ENCODE peak calls at places on chromosome 16, in seven cellular contexts. One of them, this sample, is unnamed.

GRCh38 chr16:81449899-81450608 is 5.4 kb downstream of the CMIP start:
- DNase-seq in adipocyte: no peak
- DNase-seq in colonic mucosa: no peak
- DNase-seq in NT2/D1: no peak
- DNase-seq in tibial nerve: no peak
- DNase-seq in fibroblast of lung: no peak
- DNase-seq in K562: no peak
- DNase-seq in this sample: no peak

GRCh38 chr16:13543850-13544249 is 376.1 kb upstream of the ERCC4 start:
- DNase-seq in adipocyte: no peak
- DNase-seq in colonic mucosa: no peak
- DNase-seq in NT2/D1: no peak
- DNase-seq in tibial nerve: no peak
- DNase-seq in fibroblast of lung: no peak
- DNase-seq in K562: no peak
- DNase-seq in this sample: no peak

GRCh38 chr16:11198817-11199216 is 57.2 kb downstream of the SOCS1 start:
- DNase-seq in adipocyte: no peak
- DNase-seq in colonic mucosa: peak; percentile 89
- DNase-seq in NT2/D1: no peak
- DNase-seq in tibial nerve: no peak
- DNase-seq in fibroblast of lung: no peak
- DNase-seq in K562: peak; percentile 87
- DNase-seq in this sample: no peak

GRCh38 chr16:4115941-4116327 is 308 bp downstream of the ADCY9 start:
- DNase-seq in adipocyte: no peak
- DNase-seq in colonic mucosa: no peak
- DNase-seq in NT2/D1: no peak
- DNase-seq in tibial nerve: no peak
- DNase-seq in fibroblast of lung: no peak
- DNase-seq in K562: no peak
- DNase-seq in this sample: no peak

GRCh38 chr16:81265658-81266451 is 27.4 kb downstream of the BCO1 start:
- DNase-seq in adipocyte: peak; percentile 77
- DNase-seq in colonic mucosa: peak; percentile 87
- DNase-seq in NT2/D1: no peak
- DNase-seq in tibial nerve: peak; percentile 66
- DNase-seq in fibroblast of lung: peak; percentile 80
- DNase-seq in K562: no peak
- DNase-seq in this sample: peak; percentile 54

GRCh38 chr16:74939688-74940087 is 45.2 kb downstream of the WDR59 start:
- DNase-seq in adipocyte: no peak
- DNase-seq in colonic mucosa: no peak
- DNase-seq in NT2/D1: no peak
- DNase-seq in tibial nerve: no peak
- DNase-seq in fibroblast of lung: no peak
- DNase-seq in K562: no peak
- DNase-seq in this sample: no peak

GRCh38 chr16:57537596-57538234 is 1.3 kb upstream of the CCDC102A start:
- DNase-seq in adipocyte: no peak
- DNase-seq in colonic mucosa: peak; percentile 17
- DNase-seq in NT2/D1: no peak
- DNase-seq in tibial nerve: no peak
- DNase-seq in fibroblast of lung: no peak
- DNase-seq in K562: peak; percentile 4
- DNase-seq in this sample: no peak

GRCh38 chr16:85056211-85056748 is 28.7 kb downstream of the KIAA0513 start:
- DNase-seq in adipocyte: peak; percentile 9
- DNase-seq in colonic mucosa: no peak
- DNase-seq in NT2/D1: no peak
- DNase-seq in tibial nerve: no peak
- DNase-seq in fibroblast of lung: peak; percentile 57
- DNase-seq in K562: peak; percentile 61
- DNase-seq in this sample: peak; percentile 36

GRCh38 chr16:81527477-81528178 is 83.0 kb downstream of the CMIP start:
- DNase-seq in adipocyte: no peak
- DNase-seq in colonic mucosa: no peak
- DNase-seq in NT2/D1: no peak
- DNase-seq in tibial nerve: no peak
- DNase-seq in fibroblast of lung: no peak
- DNase-seq in K562: no peak
- DNase-seq in this sample: no peak

GRCh38 chr16:84928679-84929420 is 82.5 kb downstream of the ZDHHC7 start:
- DNase-seq in adipocyte: peak; percentile 20
- DNase-seq in colonic mucosa: peak; percentile 75
- DNase-seq in NT2/D1: no peak
- DNase-seq in tibial nerve: peak; percentile 68
- DNase-seq in fibroblast of lung: peak; percentile 81
- DNase-seq in K562: peak; percentile 70
- DNase-seq in this sample: no peak

GRCh38 chr16:23676924-23677480 is 1.7 kb upstream of the PLK1 start:
- DNase-seq in adipocyte: no peak
- DNase-seq in colonic mucosa: peak; percentile 61
- DNase-seq in NT2/D1: no peak
- DNase-seq in tibial nerve: no peak
- DNase-seq in fibroblast of lung: no peak
- DNase-seq in K562: no peak
- DNase-seq in this sample: no peak

GRCh38 chr16:67389911-67390815 is 3.1 kb downstream of the TPPP3 start:
- DNase-seq in adipocyte: no peak
- DNase-seq in colonic mucosa: no peak
- DNase-seq in NT2/D1: no peak
- DNase-seq in tibial nerve: peak; percentile 49
- DNase-seq in fibroblast of lung: no peak
- DNase-seq in K562: no peak
- DNase-seq in this sample: no peak

GRCh38 chr16:81612351-81613170 is 166.5 kb upstream of the PLCG2 start:
- DNase-seq in adipocyte: no peak
- DNase-seq in colonic mucosa: no peak
- DNase-seq in NT2/D1: no peak
- DNase-seq in tibial nerve: no peak
- DNase-seq in fibroblast of lung: no peak
- DNase-seq in K562: no peak
- DNase-seq in this sample: no peak

GRCh38 chr16:24152826-24153225 is 103.3 kb upstream of the CACNG3 start:
- DNase-seq in adipocyte: no peak
- DNase-seq in colonic mucosa: no peak
- DNase-seq in NT2/D1: no peak
- DNase-seq in tibial nerve: no peak
- DNase-seq in fibroblast of lung: no peak
- DNase-seq in K562: no peak
- DNase-seq in this sample: no peak

GRCh38 chr16:29012913-29013641 is 28.2 kb downstream of the LAT start:
- DNase-seq in adipocyte: no peak
- DNase-seq in colonic mucosa: no peak
- DNase-seq in NT2/D1: no peak
- DNase-seq in tibial nerve: no peak
- DNase-seq in fibroblast of lung: peak; percentile 59
- DNase-seq in K562: no peak
- DNase-seq in this sample: no peak

GRCh38 chr16:84058211-84058610 is 15.6 kb upstream of the SLC38A8 start:
- DNase-seq in adipocyte: no peak
- DNase-seq in colonic mucosa: no peak
- DNase-seq in NT2/D1: no peak
- DNase-seq in tibial nerve: no peak
- DNase-seq in fibroblast of lung: no peak
- DNase-seq in K562: no peak
- DNase-seq in this sample: no peak

GRCh38 chr16:72224260-72224768 is 52.4 kb upstream of the PMFBP1 start:
- DNase-seq in adipocyte: no peak
- DNase-seq in colonic mucosa: peak; percentile 61
- DNase-seq in NT2/D1: no peak
- DNase-seq in tibial nerve: no peak
- DNase-seq in fibroblast of lung: no peak
- DNase-seq in K562: no peak
- DNase-seq in this sample: no peak

GRCh38 chr16:77250395-77250794 is 51.2 kb downstream of the SYCE1L start:
- DNase-seq in adipocyte: no peak
- DNase-seq in colonic mucosa: no peak
- DNase-seq in NT2/D1: no peak
- DNase-seq in tibial nerve: no peak
- DNase-seq in fibroblast of lung: peak; percentile 49
- DNase-seq in K562: no peak
- DNase-seq in this sample: no peak

GRCh38 chr16:10504404-10504885 is 76.0 kb downstream of the EMP2 start:
- DNase-seq in adipocyte: no peak
- DNase-seq in colonic mucosa: no peak
- DNase-seq in NT2/D1: peak; percentile 72
- DNase-seq in tibial nerve: no peak
- DNase-seq in fibroblast of lung: no peak
- DNase-seq in K562: no peak
- DNase-seq in this sample: no peak

GRCh38 chr16:85256190-85256739 is 144.0 kb upstream of the CIBAR2 start:
- DNase-seq in adipocyte: no peak
- DNase-seq in colonic mucosa: no peak
- DNase-seq in NT2/D1: no peak
- DNase-seq in tibial nerve: no peak
- DNase-seq in fibroblast of lung: no peak
- DNase-seq in K562: no peak
- DNase-seq in this sample: no peak

GRCh38 chr16:35195864-35196216 is 1736.4 kb downstream of the TP53TG3F start:
- DNase-seq in adipocyte: no peak
- DNase-seq in colonic mucosa: no peak
- DNase-seq in NT2/D1: no peak
- DNase-seq in tibial nerve: no peak
- DNase-seq in fibroblast of lung: no peak
- DNase-seq in K562: no peak
- DNase-seq in this sample: no peak

GRCh38 chr16:14458576-14458975 is 171.5 kb downstream of the PARN start:
- DNase-seq in adipocyte: no peak
- DNase-seq in colonic mucosa: no peak
- DNase-seq in NT2/D1: no peak
- DNase-seq in tibial nerve: no peak
- DNase-seq in fibroblast of lung: no peak
- DNase-seq in K562: no peak
- DNase-seq in this sample: no peak

GRCh38 chr16:58614212-58614611 is 15.4 kb downstream of the CNOT1 start:
- DNase-seq in adipocyte: peak; percentile 48
- DNase-seq in colonic mucosa: no peak
- DNase-seq in NT2/D1: no peak
- DNase-seq in tibial nerve: no peak
- DNase-seq in fibroblast of lung: peak; percentile 69
- DNase-seq in K562: no peak
- DNase-seq in this sample: no peak

GRCh38 chr16:85663891-85664321 is 24.8 kb downstream of the GINS2 start:
- DNase-seq in adipocyte: no peak
- DNase-seq in colonic mucosa: no peak
- DNase-seq in NT2/D1: no peak
- DNase-seq in tibial nerve: no peak
- DNase-seq in fibroblast of lung: peak; percentile 57
- DNase-seq in K562: no peak
- DNase-seq in this sample: no peak

GRCh38 chr16:70692481-70693203 is 6.8 kb upstream of the MTSS2 start:
- DNase-seq in adipocyte: no peak
- DNase-seq in colonic mucosa: no peak
- DNase-seq in NT2/D1: no peak
- DNase-seq in tibial nerve: no peak
- DNase-seq in fibroblast of lung: peak; percentile 81
- DNase-seq in K562: no peak
- DNase-seq in this sample: no peak
- H3K4me1 ChIP-seq in adipocyte: peaks cover 65% of the 10 kb centered on the region
- H3K4me1 ChIP-seq in colonic mucosa: peaks cover 31% of the 10 kb centered on the region
- H3K4me1 ChIP-seq in NT2/D1: peaks cover 49% of the 10 kb centered on the region
- H3K4me1 ChIP-seq in tibial nerve: peaks cover 12% of the 10 kb centered on the region
- H3K4me1 ChIP-seq in fibroblast of lung: peaks cover 64% of the 10 kb centered on the region
- H3K4me1 ChIP-seq in K562: peaks cover 25% of the 10 kb centered on the region
- H3K4me1 ChIP-seq in this sample: peaks cover 75% of the 10 kb centered on the region

GRCh38 chr16:56189990-56190902 is 1.0 kb upstream of the GNAO1 start:
- DNase-seq in adipocyte: peak; percentile 20
- DNase-seq in colonic mucosa: no peak
- DNase-seq in NT2/D1: no peak
- DNase-seq in tibial nerve: no peak
- DNase-seq in fibroblast of lung: peak; percentile 5
- DNase-seq in K562: no peak
- DNase-seq in this sample: peak; percentile 30
- H3K4me1 ChIP-seq in adipocyte: no peaks in the 10 kb centered on the region
- H3K4me1 ChIP-seq in colonic mucosa: peaks cover 5% of the 10 kb centered on the region
- H3K4me1 ChIP-seq in NT2/D1: no peaks in the 10 kb centered on the region
- H3K4me1 ChIP-seq in tibial nerve: no peaks in the 10 kb centered on the region
- H3K4me1 ChIP-seq in fibroblast of lung: no peaks in the 10 kb centered on the region
- H3K4me1 ChIP-seq in K562: no peaks in the 10 kb centered on the region
- H3K4me1 ChIP-seq in this sample: peaks cover 11% of the 10 kb centered on the region

GRCh38 chr16:70590722-70591438 is 55.5 kb upstream of the IL34 start:
- DNase-seq in adipocyte: no peak
- DNase-seq in colonic mucosa: no peak
- DNase-seq in NT2/D1: no peak
- DNase-seq in tibial nerve: peak; percentile 45
- DNase-seq in fibroblast of lung: no peak
- DNase-seq in K562: no peak
- DNase-seq in this sample: no peak

GRCh38 chr16:70589998-70590471 is 56.3 kb upstream of the IL34 start:
- DNase-seq in adipocyte: peak; percentile 82
- DNase-seq in colonic mucosa: no peak
- DNase-seq in NT2/D1: no peak
- DNase-seq in tibial nerve: peak; percentile 22
- DNase-seq in fibroblast of lung: peak; percentile 43
- DNase-seq in K562: no peak
- DNase-seq in this sample: no peak

GRCh38 chr16:70592106-70592571 is 54.2 kb upstream of the IL34 start:
- DNase-seq in adipocyte: no peak
- DNase-seq in colonic mucosa: no peak
- DNase-seq in NT2/D1: no peak
- DNase-seq in tibial nerve: no peak
- DNase-seq in fibroblast of lung: no peak
- DNase-seq in K562: no peak
- DNase-seq in this sample: no peak

GRCh38 chr16:70593544-70593943 is 52.8 kb upstream of the IL34 start:
- DNase-seq in adipocyte: no peak
- DNase-seq in colonic mucosa: no peak
- DNase-seq in NT2/D1: no peak
- DNase-seq in tibial nerve: no peak
- DNase-seq in fibroblast of lung: no peak
- DNase-seq in K562: no peak
- DNase-seq in this sample: no peak

GRCh38 chr16:70591609-70592008 is 54.8 kb upstream of the IL34 start:
- DNase-seq in adipocyte: no peak
- DNase-seq in colonic mucosa: no peak
- DNase-seq in NT2/D1: no peak
- DNase-seq in tibial nerve: no peak
- DNase-seq in fibroblast of lung: no peak
- DNase-seq in K562: no peak
- DNase-seq in this sample: no peak
- H3K4me1 ChIP-seq in adipocyte: peaks cover 26% of the 10 kb centered on the region
- H3K4me1 ChIP-seq in colonic mucosa: no peaks in the 10 kb centered on the region
- H3K4me1 ChIP-seq in NT2/D1: no peaks in the 10 kb centered on the region
- H3K4me1 ChIP-seq in tibial nerve: no peaks in the 10 kb centered on the region
- H3K4me1 ChIP-seq in fibroblast of lung: no peaks in the 10 kb centered on the region
- H3K4me1 ChIP-seq in K562: no peaks in the 10 kb centered on the region
- H3K4me1 ChIP-seq in this sample: no peaks in the 10 kb centered on the region

GRCh38 chr16:49836668-49837067 is 19.2 kb downstream of the ZNF423 start:
- DNase-seq in adipocyte: no peak
- DNase-seq in colonic mucosa: no peak
- DNase-seq in NT2/D1: no peak
- DNase-seq in tibial nerve: no peak
- DNase-seq in fibroblast of lung: no peak
- DNase-seq in K562: no peak
- DNase-seq in this sample: no peak
- H3K4me1 ChIP-seq in adipocyte: peaks cover 68% of the 10 kb centered on the region
- H3K4me1 ChIP-seq in colonic mucosa: no peaks in the 10 kb centered on the region
- H3K4me1 ChIP-seq in NT2/D1: peaks cover 56% of the 10 kb centered on the region
- H3K4me1 ChIP-seq in tibial nerve: no peaks in the 10 kb centered on the region
- H3K4me1 ChIP-seq in fibroblast of lung: no peaks in the 10 kb centered on the region
- H3K4me1 ChIP-seq in K562: no peaks in the 10 kb centered on the region
- H3K4me1 ChIP-seq in this sample: peaks cover 29% of the 10 kb centered on the region

GRCh38 chr16:20387978-20388377 is 16.6 kb downstream of the PDILT start:
- DNase-seq in adipocyte: no peak
- DNase-seq in colonic mucosa: no peak
- DNase-seq in NT2/D1: no peak
- DNase-seq in tibial nerve: no peak
- DNase-seq in fibroblast of lung: no peak
- DNase-seq in K562: no peak
- DNase-seq in this sample: no peak
- H3K4me1 ChIP-seq in adipocyte: no peaks in the 10 kb centered on the region
- H3K4me1 ChIP-seq in colonic mucosa: no peaks in the 10 kb centered on the region
- H3K4me1 ChIP-seq in NT2/D1: no peaks in the 10 kb centered on the region
- H3K4me1 ChIP-seq in tibial nerve: no peaks in the 10 kb centered on the region
- H3K4me1 ChIP-seq in fibroblast of lung: no peaks in the 10 kb centered on the region
- H3K4me1 ChIP-seq in K562: no peaks in the 10 kb centered on the region
- H3K4me1 ChIP-seq in this sample: no peaks in the 10 kb centered on the region